ENCODE peak calls at places on chromosomes 5 and 9, in five cellular contexts. One of them, this sample, is unnamed.
A peak's percentile ranks its signal among the peaks of the same experiment; 100 is the strongest.

GRCh38 chr9:91301161-91301560 is 60.6 kb downstream of the AUH start:
- DNase-seq in IMR-90: peak; percentile 31
- DNase-seq in A549: no peak
- DNase-seq in SK-N-SH: no peak
- DNase-seq in K562: no peak
- DNase-seq in this sample: no peak

GRCh38 chr5:6273090-6273735 is 105.1 kb downstream of the MED10 start:
- DNase-seq in IMR-90: no peak
- DNase-seq in A549: no peak
- DNase-seq in SK-N-SH: no peak
- DNase-seq in K562: no peak
- DNase-seq in this sample: peak; percentile 65

GRCh38 chr9:72292874-72293607 is 72.0 kb downstream of the ZFAND5 start:
- DNase-seq in IMR-90: peak; percentile 75
- DNase-seq in A549: peak; percentile 97
- DNase-seq in SK-N-SH: no peak
- DNase-seq in K562: no peak
- DNase-seq in this sample: no peak

GRCh38 chr5:175686396-175686795 is 28.5 kb downstream of the HRH2 start:
- DNase-seq in IMR-90: no peak
- DNase-seq in A549: no peak
- DNase-seq in SK-N-SH: no peak
- DNase-seq in K562: no peak
- DNase-seq in this sample: no peak

GRCh38 chr5:6545770-6546690 is 86.8 kb downstream of the NSUN2 start:
- DNase-seq in IMR-90: no peak
- DNase-seq in A549: no peak
- DNase-seq in SK-N-SH: no peak
- DNase-seq in K562: no peak
- DNase-seq in this sample: no peak

GRCh38 chr5:66689522-66690220 is 93.5 kb downstream of the MAST4 start:
- DNase-seq in IMR-90: no peak
- DNase-seq in A549: no peak
- DNase-seq in SK-N-SH: no peak
- DNase-seq in K562: no peak
- DNase-seq in this sample: no peak

GRCh38 chr5:77262685-77263084 is 52.2 kb downstream of the PDE8B start:
- DNase-seq in IMR-90: no peak
- DNase-seq in A549: no peak
- DNase-seq in SK-N-SH: no peak
- DNase-seq in K562: no peak
- DNase-seq in this sample: no peak

GRCh38 chr5:86974910-86975309 is 292.8 kb upstream of the RASA1 start:
- DNase-seq in IMR-90: no peak
- DNase-seq in A549: no peak
- DNase-seq in SK-N-SH: no peak
- DNase-seq in K562: no peak
- DNase-seq in this sample: no peak

GRCh38 chr9:98109052-98109451 is 10.0 kb downstream of the TRIM14 start:
- DNase-seq in IMR-90: no peak
- DNase-seq in A549: no peak
- DNase-seq in SK-N-SH: no peak
- DNase-seq in K562: no peak
- DNase-seq in this sample: no peak

GRCh38 chr5:144820285-144820684 is 649.6 kb downstream of the KCTD16 start:
- DNase-seq in IMR-90: no peak
- DNase-seq in A549: no peak
- DNase-seq in SK-N-SH: no peak
- DNase-seq in K562: no peak
- DNase-seq in this sample: no peak

GRCh38 chr9:110476251-110476650 is 103.3 kb downstream of the SVEP1 start:
- DNase-seq in IMR-90: no peak
- DNase-seq in A549: no peak
- DNase-seq in SK-N-SH: no peak
- DNase-seq in K562: no peak
- DNase-seq in this sample: no peak

GRCh38 chr5:55218966-55219365 is 8.1 kb downstream of the MCIDAS start:
- DNase-seq in IMR-90: no peak
- DNase-seq in A549: no peak
- DNase-seq in SK-N-SH: no peak
- DNase-seq in K562: no peak
- DNase-seq in this sample: no peak

GRCh38 chr5:129120158-129120581 is 25.6 kb downstream of the ISOC1 start:
- DNase-seq in IMR-90: no peak
- DNase-seq in A549: no peak
- DNase-seq in SK-N-SH: no peak
- DNase-seq in K562: no peak
- DNase-seq in this sample: peak; percentile 24

GRCh38 chr5:82222597-82223574 is 55.3 kb downstream of the RPS23 start:
- DNase-seq in IMR-90: no peak
- DNase-seq in A549: no peak
- DNase-seq in SK-N-SH: peak; percentile 20
- DNase-seq in K562: no peak
- DNase-seq in this sample: no peak

GRCh38 chr5:92887254-92887653 is 693.8 kb downstream of the NR2F1-AS1 start:
- DNase-seq in IMR-90: no peak
- DNase-seq in A549: no peak
- DNase-seq in SK-N-SH: no peak
- DNase-seq in K562: no peak
- DNase-seq in this sample: no peak

GRCh38 chr5:91162534-91163381 is 220.4 kb downstream of the ARRDC3 start:
- DNase-seq in IMR-90: peak; percentile 95
- DNase-seq in A549: peak; percentile 87
- DNase-seq in SK-N-SH: no peak
- DNase-seq in K562: no peak
- DNase-seq in this sample: peak; percentile 78

GRCh38 chr5:97854871-97855762 is 672.1 kb upstream of the RIOK2 start:
- DNase-seq in IMR-90: peak; percentile 72
- DNase-seq in A549: no peak
- DNase-seq in SK-N-SH: no peak
- DNase-seq in K562: no peak
- DNase-seq in this sample: no peak

GRCh38 chr5:139985733-139986132 is 57.4 kb downstream of the NRG2 start:
- DNase-seq in IMR-90: peak; percentile 68
- DNase-seq in A549: peak; percentile 18
- DNase-seq in SK-N-SH: no peak
- DNase-seq in K562: no peak
- DNase-seq in this sample: peak; percentile 20

GRCh38 chr5:120465281-120465961 is 1.3 kb downstream of the PRR16 start:
- DNase-seq in IMR-90: peak; percentile 64
- DNase-seq in A549: no peak
- DNase-seq in SK-N-SH: peak; percentile 73
- DNase-seq in K562: peak; percentile 12
- DNase-seq in this sample: no peak

GRCh38 chr5:169071-169727 is 22.1 kb upstream of the LRRC14B start:
- DNase-seq in IMR-90: peak; percentile 83
- DNase-seq in A549: no peak
- DNase-seq in SK-N-SH: no peak
- DNase-seq in K562: no peak
- DNase-seq in this sample: no peak

GRCh38 chr9:96505316-96505991 is 55.5 kb downstream of the HABP4 start:
- DNase-seq in IMR-90: no peak
- DNase-seq in A549: no peak
- DNase-seq in SK-N-SH: no peak
- DNase-seq in K562: no peak
- DNase-seq in this sample: no peak

GRCh38 chr9:105142406-105143092 is 101.9 kb upstream of the SLC44A1 start:
- DNase-seq in IMR-90: peak; percentile 59
- DNase-seq in A549: no peak
- DNase-seq in SK-N-SH: no peak
- DNase-seq in K562: no peak
- DNase-seq in this sample: no peak

GRCh38 chr9:104589611-104590010 is 9.6 kb downstream of the OR13C5 start:
- DNase-seq in IMR-90: no peak
- DNase-seq in A549: no peak
- DNase-seq in SK-N-SH: no peak
- DNase-seq in K562: no peak
- DNase-seq in this sample: no peak

GRCh38 chr9:34163439-34163838 is 15.4 kb upstream of the UBAP1 start:
- DNase-seq in IMR-90: peak; percentile 32
- DNase-seq in A549: peak; percentile 84
- DNase-seq in SK-N-SH: no peak
- DNase-seq in K562: no peak
- DNase-seq in this sample: no peak

GRCh38 chr9:117138257-117138656 is 276.6 kb downstream of the ASTN2 start:
- DNase-seq in IMR-90: no peak
- DNase-seq in A549: no peak
- DNase-seq in SK-N-SH: no peak
- DNase-seq in K562: no peak
- DNase-seq in this sample: no peak

GRCh38 chr5:145637396-145637795 is 197.7 kb downstream of the PRELID2 start:
- DNase-seq in IMR-90: peak; percentile 45
- DNase-seq in A549: no peak
- DNase-seq in SK-N-SH: no peak
- DNase-seq in K562: no peak
- DNase-seq in this sample: no peak

GRCh38 chr9:100206899-100207298 is 107.9 kb downstream of the INVS start:
- DNase-seq in IMR-90: peak; percentile 10
- DNase-seq in A549: no peak
- DNase-seq in SK-N-SH: no peak
- DNase-seq in K562: no peak
- DNase-seq in this sample: no peak

GRCh38 chr5:44546283-44546682 is 157.1 kb upstream of the FGF10 start:
- DNase-seq in IMR-90: peak; percentile 68
- DNase-seq in A549: no peak
- DNase-seq in SK-N-SH: no peak
- DNase-seq in K562: no peak
- DNase-seq in this sample: no peak

GRCh38 chr9:123069010-123069481 is 35.6 kb downstream of the GPR21 start:
- DNase-seq in IMR-90: peak; percentile 95
- DNase-seq in A549: no peak
- DNase-seq in SK-N-SH: no peak
- DNase-seq in K562: no peak
- DNase-seq in this sample: no peak

GRCh38 chr9:118961857-118962256 is 407.4 kb downstream of the BRINP1 start:
- DNase-seq in IMR-90: peak; percentile 8
- DNase-seq in A549: peak; percentile 2
- DNase-seq in SK-N-SH: no peak
- DNase-seq in K562: no peak
- DNase-seq in this sample: no peak

GRCh38 chr9:136920832-136921231 is 23.7 kb downstream of the FBXW5 start:
- DNase-seq in IMR-90: no peak
- DNase-seq in A549: no peak
- DNase-seq in SK-N-SH: no peak
- DNase-seq in K562: no peak
- DNase-seq in this sample: no peak
- TF ChIP-seq RCOR1 in IMR-90: no peak
- TF ChIP-seq RCOR1 in A549: no peak
- TF ChIP-seq RCOR1 in SK-N-SH: no peak
- TF ChIP-seq RCOR1 in K562: no peak
- TF ChIP-seq RCOR1 in this sample: no peak

GRCh38 chr5:149005077-149005892 is 57.6 kb downstream of the SH3TC2 start:
- DNase-seq in IMR-90: peak; percentile 66
- DNase-seq in A549: peak; percentile 21
- DNase-seq in SK-N-SH: peak; percentile 70
- DNase-seq in K562: no peak
- DNase-seq in this sample: no peak
- TF ChIP-seq RCOR1 in IMR-90: no peak
- TF ChIP-seq RCOR1 in A549: no peak
- TF ChIP-seq RCOR1 in SK-N-SH: peak; percentile 87
- TF ChIP-seq RCOR1 in K562: no peak
- TF ChIP-seq RCOR1 in this sample: no peak

GRCh38 chr5:155655569-155655968 is 642.0 kb downstream of the KIF4B start:
- DNase-seq in IMR-90: no peak
- DNase-seq in A549: no peak
- DNase-seq in SK-N-SH: peak; percentile 9
- DNase-seq in K562: no peak
- DNase-seq in this sample: no peak
- TF ChIP-seq RCOR1 in IMR-90: no peak
- TF ChIP-seq RCOR1 in A549: no peak
- TF ChIP-seq RCOR1 in SK-N-SH: peak; percentile 28
- TF ChIP-seq RCOR1 in K562: no peak
- TF ChIP-seq RCOR1 in this sample: no peak

DNA sequence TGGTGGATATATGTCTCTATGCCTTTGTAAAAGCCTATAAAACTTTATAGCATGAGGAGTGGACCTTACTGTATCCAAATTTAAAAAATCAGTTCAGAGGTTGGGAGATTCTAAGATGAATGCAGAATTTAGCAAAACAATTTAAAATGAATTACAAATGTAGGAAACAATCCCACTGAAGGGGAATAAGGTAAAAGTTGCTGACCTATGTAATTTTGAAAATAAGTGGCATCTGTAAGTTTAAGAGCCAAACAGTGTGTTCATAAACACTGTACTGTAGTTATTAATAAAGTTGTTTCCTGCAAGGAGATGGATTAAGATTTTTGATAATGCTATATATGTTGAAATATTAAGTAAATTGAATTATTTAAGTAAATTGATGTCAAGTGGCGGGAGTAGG is 4.6 kb downstream of the IFNW1 start:
- DNase-seq in IMR-90: no peak
- DNase-seq in A549: no peak
- DNase-seq in SK-N-SH: no peak
- DNase-seq in K562: no peak
- DNase-seq in this sample: no peak
- TF ChIP-seq RCOR1 in IMR-90: no peak
- TF ChIP-seq RCOR1 in A549: no peak
- TF ChIP-seq RCOR1 in SK-N-SH: no peak
- TF ChIP-seq RCOR1 in K562: no peak
- TF ChIP-seq RCOR1 in this sample: no peak

GRCh38 chr9:35828716-35829083 is at the start of gene FAM221B:
- DNase-seq in IMR-90: no peak
- DNase-seq in A549: no peak
- DNase-seq in SK-N-SH: no peak
- DNase-seq in K562: no peak
- DNase-seq in this sample: no peak

GRCh38 chr9:35829084-35829763 is at the start of gene TMEM8B:
- DNase-seq in IMR-90: peak; percentile 83
- DNase-seq in A549: peak; percentile 90
- DNase-seq in SK-N-SH: peak; percentile 97
- DNase-seq in K562: peak; percentile 89
- DNase-seq in this sample: no peak

GRCh38 chr9:35826071-35826701 is 2.3 kb downstream of the FAM221B start:
- DNase-seq in IMR-90: peak; percentile 73
- DNase-seq in A549: peak; percentile 66
- DNase-seq in SK-N-SH: peak; percentile 64
- DNase-seq in K562: peak; percentile 46
- DNase-seq in this sample: peak; percentile 69

GRCh38 chr9:35829764-35830096 is 702 bp downstream of the TMEM8B start:
- DNase-seq in IMR-90: no peak
- DNase-seq in A549: no peak
- DNase-seq in SK-N-SH: no peak
- DNase-seq in K562: no peak
- DNase-seq in this sample: no peak

DNA sequence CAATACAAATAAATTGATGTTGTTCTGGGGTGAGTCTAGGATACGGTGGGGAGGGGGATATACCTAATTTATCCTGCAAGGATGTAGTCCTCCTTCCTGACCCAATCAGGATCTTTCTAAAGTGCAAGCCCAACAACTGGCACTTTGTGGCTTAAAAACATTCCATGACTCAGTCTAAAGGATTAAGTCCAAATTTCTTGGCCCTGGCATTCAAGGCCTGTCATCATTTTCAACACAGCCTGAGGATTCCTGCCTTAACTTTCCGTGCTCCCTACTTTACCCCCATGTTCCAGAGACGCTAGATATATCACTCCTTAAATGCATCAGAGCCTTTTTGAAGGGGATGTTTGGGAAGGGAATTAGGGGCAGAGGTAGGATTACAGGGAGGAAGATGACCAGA is 1.0 kb downstream of the FAM221B start:
- DNase-seq in IMR-90: peak; percentile 71
- DNase-seq in A549: no peak
- DNase-seq in SK-N-SH: no peak
- DNase-seq in K562: no peak
- DNase-seq in this sample: no peak
- TF ChIP-seq RCOR1 in IMR-90: no peak
- TF ChIP-seq RCOR1 in A549: no peak
- TF ChIP-seq RCOR1 in SK-N-SH: no peak
- TF ChIP-seq RCOR1 in K562: no peak
- TF ChIP-seq RCOR1 in this sample: no peak

This sample was measured in GM12878.